ENCODE peak calls at places on chromosome 2, in five cellular contexts. J is NB4, T is adrenal gland, P is right lobe of liver, L is IMR-90. F is an unnamed sample.

GRCh38 chr2:678964-679363 is 1.8 kb upstream of the TMEM18 start:
- DNase-seq in J (no peak), P (no peak), T (no peak), L (no peak), F (no peak)

GRCh38 chr2:15638720-15639119 is 47.1 kb downstream of the DDX1 start:
- DNase-seq in L (peak), J (no peak), P (no peak), T (no peak), F (no peak)

GRCh38 chr2:31642707-31643106 is 62.0 kb upstream of the SRD5A2 start:
- DNase-seq in J (no peak), L (no peak), P (no peak), T (no peak), F (no peak)

GRCh38 chr2:236338495-236339184 is 74.4 kb upstream of the ASB18 start:
- DNase-seq in P (no peak), T (no peak), L (no peak), J (peak), F (peak)

GRCh38 chr2:21676676-21677075 is 552.9 kb downstream of the TDRD15 start:
- DNase-seq in L (peak), T (no peak), P (no peak), J (no peak), F (no peak)

GRCh38 chr2:72146357-72147302 is 1.0 kb downstream of the CYP26B1 start:
- DNase-seq in J (no peak), T (no peak), P (no peak), L (no peak), F (no peak)

GRCh38 chr2:115292742-115293141 is 850.3 kb downstream of the DPP10 start:
- DNase-seq in L (no peak), T (peak), J (no peak), P (no peak), F (no peak)

GRCh38 chr2:222878877-222879601 is 18.2 kb downstream of the ACSL3 start:
- DNase-seq in J (no peak), P (no peak), T (no peak), L (peak), F (no peak)

GRCh38 chr2:204763974-204764703 is 218.9 kb downstream of the PARD3B start:
- DNase-seq in T (no peak), P (no peak), J (no peak), L (no peak), F (no peak)

GRCh38 chr2:6506311-6507258 is 359.1 kb downstream of the CMPK2 start:
- DNase-seq in T (no peak), P (no peak), L (peak), J (no peak), F (no peak)

GRCh38 chr2:240567872-240568677 is at the start of gene RNPEPL1:
- DNase-seq in L (no peak), P (peak), T (peak), J (peak), F (peak)

GRCh38 chr2:11719230-11719977 is 27.0 kb upstream of the LPIN1 start:
- DNase-seq in T (no peak), L (no peak), P (no peak), J (no peak), F (no peak)

GRCh38 chr2:82301506-82301905 is 1997.0 kb upstream of the LRRTM1 start:
- DNase-seq in P (no peak), L (no peak), T (no peak), J (no peak), F (no peak)

GRCh38 chr2:30336978-30337841 is 105.9 kb downstream of the LBH start:
- DNase-seq in J (peak), L (peak), P (no peak), T (no peak), F (no peak)

GRCh38 chr2:162750033-162750432 is 88.5 kb downstream of the KCNH7 start:
- DNase-seq in T (no peak), L (no peak), P (no peak), J (no peak), F (no peak)

GRCh38 chr2:149258531-149258930 is 71.9 kb upstream of the LYPD6 start:
- DNase-seq in J (no peak), T (no peak), L (no peak), P (no peak), F (no peak)

GRCh38 chr2:107448160-107448559 is 378.5 kb upstream of the RGPD4 start:
- DNase-seq in L (no peak), J (no peak), P (no peak), T (no peak), F (no peak)

GRCh38 chr2:46876741-46877384 is 38.7 kb downstream of the MCFD2 start:
- DNase-seq in L (peak), T (peak), P (no peak), J (peak), F (peak)

GRCh38 chr2:85674417-85674816 is 6.4 kb upstream of the SFTPB start:
- DNase-seq in L (no peak), J (no peak), P (no peak), T (no peak), F (peak)

GRCh38 chr2:33492735-33493134 is 16.3 kb downstream of the RASGRP3 start:
- DNase-seq in J (no peak), T (no peak), P (no peak), L (no peak), F (no peak)

GRCh38 chr2:217010173-217010572 is 150.3 kb upstream of the TNP1 start:
- DNase-seq in J (no peak), P (no peak), T (no peak), L (peak), F (no peak)

GRCh38 chr2:238104521-238105311 is 4.6 kb downstream of the ESPNL start:
- DNase-seq in L (no peak), T (peak), P (no peak), J (no peak), F (peak)

GRCh38 chr2:187581125-187581896 is 27.1 kb upstream of the TFPI start:
- DNase-seq in L (peak), T (no peak), P (no peak), J (peak), F (no peak)

GRCh38 chr2:170101789-170102188 is 76.2 kb upstream of the MYO3B start:
- DNase-seq in T (no peak), L (no peak), P (no peak), J (no peak), F (no peak)

GRCh38 chr2:72007402-72007801 is 140.3 kb downstream of the CYP26B1 start:
- DNase-seq in J (no peak), T (no peak), L (no peak), P (no peak), F (no peak)

GRCh38 chr2:8408560-8409460 is 273.0 kb upstream of the ID2 start:
- DNase-seq in L (no peak), J (no peak), T (no peak), P (no peak), F (no peak)

GRCh38 chr2:179720173-179720772 is 141.1 kb downstream of the ZNF385B start:
- DNase-seq in L (no peak), T (no peak), P (no peak), J (no peak), F (no peak)

GRCh38 chr2:238277695-238278094 is 10.7 kb downstream of the PER2 start:
- DNase-seq in T (no peak), J (no peak), L (no peak), P (peak), F (no peak)

GRCh38 chr2:134774786-134775641 is 56.2 kb upstream of the TMEM163 start:
- DNase-seq in J (no peak), L (no peak), P (no peak), T (no peak), F (no peak)

GRCh38 chr2:129735576-129735975 is 243.9 kb upstream of the RAB6C start:
- DNase-seq in L (no peak), J (no peak), P (no peak), T (no peak), F (no peak)

GRCh38 chr2:237128026-237128703 is 42.5 kb downstream of the COPS8 start:
- DNase-seq in L (peak), J (no peak), T (peak), P (peak), F (peak)

GRCh38 chr2:144480257-144480656 is 39.7 kb downstream of the ZEB2 start:
- DNase-seq in J (no peak), P (no peak), L (peak), T (no peak), F (no peak)

GRCh38 chr2:58734365-58734764 is 493.2 kb upstream of the FANCL start:
- DNase-seq in P (no peak), L (peak), T (no peak), J (no peak), F (no peak)

GRCh38 chr2:42169100-42169868 is at the start of gene EML4:
- DNase-seq in T (peak), P (peak), L (peak), J (peak), F (peak)
- TF ChIP-seq POLR2A in T (peak), P (peak), L (peak), J (peak), F (no peak)

GRCh38 chr2:100731535-100731981 is 88.4 kb upstream of the NPAS2 start:
- DNase-seq in L (peak), T (no peak), P (no peak), J (no peak), F (no peak)

GRCh38 chr2:100736121-100736915 is 83.6 kb upstream of the NPAS2 start:
- DNase-seq in T (no peak), J (no peak), L (no peak), P (no peak), F (no peak)

GRCh38 chr2:100733344-100734187 is 86.4 kb upstream of the NPAS2 start:
- DNase-seq in L (peak), J (peak), P (peak), T (peak), F (peak)

GRCh38 chr2:100726866-100727265 is 93.1 kb upstream of the NPAS2 start:
- DNase-seq in J (no peak), T (no peak), P (no peak), L (no peak), F (no peak)

DNA sequence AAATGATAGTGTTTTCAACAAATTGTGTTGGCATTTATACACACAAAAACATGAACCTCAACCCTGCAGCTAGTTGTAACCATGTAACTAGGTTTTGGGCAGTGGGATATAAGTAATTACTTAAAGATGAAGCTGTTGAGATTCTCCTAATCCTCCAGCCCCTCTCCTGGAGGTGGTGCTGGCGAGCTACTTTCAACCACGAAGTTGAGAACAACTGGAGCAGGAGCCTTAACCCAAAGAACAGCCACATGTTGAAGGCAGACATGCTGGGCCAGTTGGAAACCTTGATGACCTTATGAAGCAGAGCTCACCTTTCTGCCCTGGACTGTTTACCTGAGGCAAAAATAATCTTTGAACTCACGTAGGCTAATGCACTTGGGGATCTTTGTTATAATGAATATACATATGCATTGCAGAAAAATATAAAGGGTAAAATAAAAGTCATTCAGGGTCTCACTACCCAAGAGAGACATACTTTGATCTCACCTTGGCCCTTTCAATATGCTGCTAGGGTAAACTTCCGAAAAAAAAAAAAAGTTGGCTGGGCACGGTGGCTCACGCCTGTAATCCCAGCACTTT is 89.6 kb upstream of the NPAS2 start:
- DNase-seq in T (peak), P (peak), L (peak), J (peak), F (no peak)
- TF ChIP-seq CTCF in T (peak), P (peak), L (peak), J (peak), F (no peak)

GRCh38 chr2:232838406-232838874 is 31.6 kb upstream of the SNORC start:
- DNase-seq in P (peak), L (peak), T (no peak), J (peak), F (no peak)
- TF ChIP-seq POLR2A in P (no peak), L (no peak), T (no peak), J (no peak), F (no peak)

GRCh38 chr2:221100467-221101089 is 471.5 kb downstream of the EPHA4 start:
- DNase-seq in T (no peak), J (no peak), P (no peak), L (no peak), F (no peak)
- TF ChIP-seq CTCF in T (no peak), J (peak), P (peak), L (peak), F (no peak)

GRCh38 chr2:54966837-54967236 is 83.4 kb downstream of the RTN4 start:
- DNase-seq in L (no peak), J (no peak), T (no peak), P (no peak), F (no peak)
- TF ChIP-seq POLR2A in L (no peak), J (no peak), T (no peak), P (no peak), F (no peak)

DNA sequence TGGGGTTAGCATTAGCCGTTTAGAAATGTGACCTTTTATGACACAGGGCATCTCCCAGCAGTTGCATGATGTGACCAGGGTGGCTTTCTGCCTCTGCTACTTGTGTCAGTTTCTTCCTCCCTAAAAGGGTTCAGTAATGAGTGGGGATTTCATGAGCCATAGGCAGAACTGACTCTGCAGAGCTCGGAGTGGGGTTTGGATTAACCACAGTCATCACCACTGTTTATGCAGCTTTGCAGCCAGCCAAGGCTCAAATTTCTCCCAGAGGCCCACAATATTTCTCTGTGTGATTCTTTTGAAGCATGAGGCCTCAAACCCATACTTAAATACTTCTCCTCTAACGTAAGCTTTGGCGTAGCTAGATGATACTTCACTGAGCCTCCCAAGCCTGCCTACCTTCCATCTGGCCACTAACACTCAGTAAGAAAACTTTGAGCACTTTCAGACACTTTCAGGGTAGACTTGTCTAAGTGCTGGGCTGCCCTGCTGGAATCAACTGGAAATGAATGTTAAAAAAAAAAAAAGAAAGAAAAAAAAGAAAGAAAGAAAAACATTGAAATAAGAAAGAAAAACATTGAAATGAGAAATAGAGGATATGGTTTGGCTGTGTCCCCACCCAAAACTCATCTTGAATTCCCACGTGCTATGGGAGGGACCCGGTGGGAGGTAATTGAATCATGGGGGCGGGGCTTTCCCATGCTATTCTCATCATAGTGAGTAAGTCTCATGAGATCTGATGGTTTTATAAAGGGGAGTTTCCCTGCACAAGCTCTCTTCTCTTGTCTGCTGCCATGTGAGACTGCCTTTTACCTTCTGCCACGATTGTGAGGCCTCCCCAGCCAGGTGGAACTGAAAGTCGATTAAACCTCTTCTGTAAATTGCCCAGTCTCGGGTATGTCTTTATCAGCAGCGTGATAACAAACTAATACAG is 11.5 kb upstream of the LAPTM4A start:
- DNase-seq in L (peak), T (no peak), P (no peak), J (no peak), F (no peak)
- TF ChIP-seq CTCF in L (peak), T (no peak), P (no peak), J (no peak), F (no peak)

DNA sequence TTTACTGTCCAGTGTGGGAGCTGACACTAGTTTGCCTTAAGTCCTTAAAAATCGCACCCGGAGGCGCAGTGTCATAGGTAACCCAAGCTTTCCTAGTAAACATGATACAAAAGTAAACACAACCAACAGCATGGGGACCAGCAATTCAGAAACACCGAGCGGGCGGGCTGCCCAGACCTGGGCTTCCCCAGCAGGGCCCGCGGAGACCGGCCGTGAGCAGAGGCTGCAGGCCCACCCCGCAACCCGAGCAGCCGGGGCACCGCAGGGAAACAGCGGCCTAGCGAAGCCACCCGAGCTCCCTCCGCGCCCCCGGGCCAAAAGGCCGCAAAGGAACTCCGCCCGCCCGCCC is 296 bp downstream of the TTC21B start:
- DNase-seq in J (no peak), P (no peak), L (no peak), T (no peak), F (no peak)
- TF ChIP-seq POLR2A in J (no peak), P (no peak), L (no peak), T (no peak), F (no peak)

F was measured in lower leg skin.